ENCODE peak calls at places on chromosomes 3 and 15, in six cellular contexts. One of them, this sample, is unnamed.

GRCh38 chr15:83372434-83372873 is 74.7 kb upstream of the SH3GL3 start:
- DNase-seq in ovary: no peak
- DNase-seq in spleen: no peak
- DNase-seq in breast epithelium: no peak
- DNase-seq in stomach: no peak
- DNase-seq in thyroid gland: no peak
- DNase-seq in this sample: no peak

GRCh38 chr3:64224826-64225606 is at the start of gene PRICKLE2:
- DNase-seq in ovary: peak; percentile 80
- DNase-seq in spleen: peak; percentile 76
- DNase-seq in breast epithelium: peak; percentile 64
- DNase-seq in stomach: peak; percentile 67
- DNase-seq in thyroid gland: peak; percentile 89
- DNase-seq in this sample: no peak

GRCh38 chr3:184560531-184560930 is 1.1 kb upstream of the EPHB3 start:
- DNase-seq in ovary: peak; percentile 8
- DNase-seq in spleen: peak; percentile 74
- DNase-seq in breast epithelium: no peak
- DNase-seq in stomach: no peak
- DNase-seq in thyroid gland: no peak
- DNase-seq in this sample: no peak

GRCh38 chr3:161576733-161577510 is 80.3 kb downstream of the OTOL1 start:
- DNase-seq in ovary: no peak
- DNase-seq in spleen: no peak
- DNase-seq in breast epithelium: no peak
- DNase-seq in stomach: no peak
- DNase-seq in thyroid gland: no peak
- DNase-seq in this sample: no peak

GRCh38 chr3:40477671-40478070 is 749 bp downstream of the ZNF619 start:
- DNase-seq in ovary: no peak
- DNase-seq in spleen: no peak
- DNase-seq in breast epithelium: no peak
- DNase-seq in stomach: no peak
- DNase-seq in thyroid gland: no peak
- DNase-seq in this sample: no peak

GRCh38 chr3:10992017-10992945 is at the start of gene SLC6A1:
- DNase-seq in ovary: peak; percentile 36
- DNase-seq in spleen: no peak
- DNase-seq in breast epithelium: no peak
- DNase-seq in stomach: no peak
- DNase-seq in thyroid gland: no peak
- DNase-seq in this sample: no peak

GRCh38 chr3:193963808-193964516 is 172.0 kb upstream of the HES1 start:
- DNase-seq in ovary: no peak
- DNase-seq in spleen: no peak
- DNase-seq in breast epithelium: no peak
- DNase-seq in stomach: no peak
- DNase-seq in thyroid gland: no peak
- DNase-seq in this sample: no peak

GRCh38 chr3:188206787-188207186 is 52.8 kb downstream of the LPP start:
- DNase-seq in ovary: no peak
- DNase-seq in spleen: no peak
- DNase-seq in breast epithelium: no peak
- DNase-seq in stomach: no peak
- DNase-seq in thyroid gland: no peak
- DNase-seq in this sample: peak; percentile 56

GRCh38 chr3:171650193-171650592 is 160.1 kb downstream of the PLD1 start:
- DNase-seq in ovary: no peak
- DNase-seq in spleen: no peak
- DNase-seq in breast epithelium: no peak
- DNase-seq in stomach: no peak
- DNase-seq in thyroid gland: no peak
- DNase-seq in this sample: no peak

GRCh38 chr3:73499787-73500186 is 125.0 kb downstream of the PDZRN3 start:
- DNase-seq in ovary: no peak
- DNase-seq in spleen: no peak
- DNase-seq in breast epithelium: no peak
- DNase-seq in stomach: no peak
- DNase-seq in thyroid gland: no peak
- DNase-seq in this sample: no peak

GRCh38 chr3:188624384-188624783 is 470.4 kb downstream of the LPP start:
- DNase-seq in ovary: no peak
- DNase-seq in spleen: no peak
- DNase-seq in breast epithelium: no peak
- DNase-seq in stomach: peak; percentile 33
- DNase-seq in thyroid gland: peak; percentile 82
- DNase-seq in this sample: peak; percentile 40

GRCh38 chr15:89909611-89910010 is 3.1 kb downstream of the ARPIN start:
- DNase-seq in ovary: no peak
- DNase-seq in spleen: no peak
- DNase-seq in breast epithelium: no peak
- DNase-seq in stomach: no peak
- DNase-seq in thyroid gland: no peak
- DNase-seq in this sample: no peak

GRCh38 chr15:89912145-89912673 is 543 bp downstream of the ARPIN start:
- DNase-seq in ovary: peak; percentile 25
- DNase-seq in spleen: peak; percentile 78
- DNase-seq in breast epithelium: no peak
- DNase-seq in stomach: peak; percentile 49
- DNase-seq in thyroid gland: peak; percentile 45
- DNase-seq in this sample: peak; percentile 44

GRCh38 chr15:89910891-89911626 is 1.7 kb downstream of the ARPIN start:
- DNase-seq in ovary: no peak
- DNase-seq in spleen: no peak
- DNase-seq in breast epithelium: no peak
- DNase-seq in stomach: no peak
- DNase-seq in thyroid gland: no peak
- DNase-seq in this sample: no peak

GRCh38 chr15:89916660-89917059 is 3.9 kb upstream of the ARPIN start:
- DNase-seq in ovary: no peak
- DNase-seq in spleen: no peak
- DNase-seq in breast epithelium: no peak
- DNase-seq in stomach: no peak
- DNase-seq in thyroid gland: no peak
- DNase-seq in this sample: no peak

DNA sequence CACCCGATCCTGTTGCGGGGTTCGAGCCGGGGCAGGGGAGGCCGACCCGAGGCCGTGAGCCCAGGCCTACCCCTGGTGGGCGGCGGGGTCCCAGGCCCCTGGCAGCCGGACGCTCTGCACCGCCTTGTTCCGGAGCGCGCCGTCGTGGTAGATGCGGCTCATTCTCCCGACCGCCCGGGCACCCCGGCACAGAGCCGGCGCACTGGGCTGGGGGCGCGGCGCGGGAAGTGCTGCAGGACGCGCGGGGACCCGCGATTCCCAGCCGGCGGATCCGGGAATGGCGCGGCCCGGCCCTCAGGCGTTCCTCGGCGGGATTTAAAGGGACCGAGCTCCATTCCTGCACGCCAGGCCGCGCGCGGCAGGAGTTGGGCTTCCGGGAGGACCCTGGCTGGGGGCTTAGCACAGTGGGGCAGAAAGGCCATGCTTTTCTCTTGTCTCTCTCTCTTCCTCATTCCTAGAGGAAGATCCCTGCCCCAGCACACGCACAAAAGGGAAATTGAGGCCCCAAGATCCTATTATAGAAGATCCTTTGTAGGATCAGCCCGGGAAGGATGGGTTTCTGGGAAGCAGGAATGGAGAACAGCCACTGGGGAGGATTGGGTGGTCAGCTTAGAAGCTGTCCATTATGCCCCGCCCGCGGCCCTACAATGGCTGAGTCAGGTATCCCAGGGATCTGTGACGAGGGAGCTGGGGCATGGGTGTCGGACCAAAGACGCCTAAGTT is at the start of gene ARPIN:
- DNase-seq in ovary: peak; percentile 46
- DNase-seq in spleen: no peak
- DNase-seq in breast epithelium: peak; percentile 61
- DNase-seq in stomach: peak; percentile 65
- DNase-seq in thyroid gland: peak; percentile 46
- DNase-seq in this sample: peak; percentile 37
- TF ChIP-seq POLR2A in ovary: no peak
- TF ChIP-seq POLR2A in spleen: no peak
- TF ChIP-seq POLR2A in breast epithelium: no peak
- TF ChIP-seq POLR2A in stomach: no peak
- TF ChIP-seq POLR2A in thyroid gland: no peak
- TF ChIP-seq POLR2A in this sample: no peak

GRCh38 chr3:13207975-13208705 is 134.9 kb upstream of the IQSEC1 start:
- DNase-seq in ovary: no peak
- DNase-seq in spleen: peak; percentile 63
- DNase-seq in breast epithelium: no peak
- DNase-seq in stomach: no peak
- DNase-seq in thyroid gland: no peak
- DNase-seq in this sample: no peak

GRCh38 chr3:13211605-13212210 is 138.5 kb upstream of the IQSEC1 start:
- DNase-seq in ovary: no peak
- DNase-seq in spleen: peak; percentile 33
- DNase-seq in breast epithelium: no peak
- DNase-seq in stomach: no peak
- DNase-seq in thyroid gland: no peak
- DNase-seq in this sample: no peak

GRCh38 chr3:13209334-13209733 is 136.1 kb upstream of the IQSEC1 start:
- DNase-seq in ovary: no peak
- DNase-seq in spleen: peak; percentile 48
- DNase-seq in breast epithelium: no peak
- DNase-seq in stomach: no peak
- DNase-seq in thyroid gland: no peak
- DNase-seq in this sample: no peak

GRCh38 chr3:13208706-13209295 is 135.6 kb upstream of the IQSEC1 start:
- DNase-seq in ovary: no peak
- DNase-seq in spleen: peak; percentile 52
- DNase-seq in breast epithelium: no peak
- DNase-seq in stomach: no peak
- DNase-seq in thyroid gland: no peak
- DNase-seq in this sample: no peak

GRCh38 chr3:13210221-13210975 is 137.2 kb upstream of the IQSEC1 start:
- DNase-seq in ovary: no peak
- DNase-seq in spleen: peak; percentile 50
- DNase-seq in breast epithelium: no peak
- DNase-seq in stomach: no peak
- DNase-seq in thyroid gland: no peak
- DNase-seq in this sample: no peak
- TF ChIP-seq POLR2A in ovary: no peak
- TF ChIP-seq POLR2A in spleen: no peak
- TF ChIP-seq POLR2A in breast epithelium: no peak
- TF ChIP-seq POLR2A in stomach: no peak
- TF ChIP-seq POLR2A in thyroid gland: no peak
- TF ChIP-seq POLR2A in this sample: no peak

GRCh38 chr15:90002428-90002844 is 1.3 kb downstream of the ZNF710 start:
- DNase-seq in ovary: peak; percentile 51
- DNase-seq in spleen: peak; percentile 87
- DNase-seq in breast epithelium: no peak
- DNase-seq in stomach: no peak
- DNase-seq in thyroid gland: peak; percentile 58
- DNase-seq in this sample: peak; percentile 31

GRCh38 chr15:90001683-90002427 is 731 bp downstream of the ZNF710 start:
- DNase-seq in ovary: peak; percentile 61
- DNase-seq in spleen: peak; percentile 92
- DNase-seq in breast epithelium: no peak
- DNase-seq in stomach: peak; percentile 55
- DNase-seq in thyroid gland: peak; percentile 61
- DNase-seq in this sample: peak; percentile 53

GRCh38 chr15:89999676-90000174 is 1.4 kb upstream of the ZNF710 start:
- DNase-seq in ovary: peak; percentile 19
- DNase-seq in spleen: no peak
- DNase-seq in breast epithelium: no peak
- DNase-seq in stomach: no peak
- DNase-seq in thyroid gland: no peak
- DNase-seq in this sample: no peak

GRCh38 chr15:90000175-90000923 is 775 bp upstream of the ZNF710 start:
- DNase-seq in ovary: peak; percentile 34
- DNase-seq in spleen: peak; percentile 87
- DNase-seq in breast epithelium: no peak
- DNase-seq in stomach: no peak
- DNase-seq in thyroid gland: peak; percentile 24
- DNase-seq in this sample: no peak

DNA sequence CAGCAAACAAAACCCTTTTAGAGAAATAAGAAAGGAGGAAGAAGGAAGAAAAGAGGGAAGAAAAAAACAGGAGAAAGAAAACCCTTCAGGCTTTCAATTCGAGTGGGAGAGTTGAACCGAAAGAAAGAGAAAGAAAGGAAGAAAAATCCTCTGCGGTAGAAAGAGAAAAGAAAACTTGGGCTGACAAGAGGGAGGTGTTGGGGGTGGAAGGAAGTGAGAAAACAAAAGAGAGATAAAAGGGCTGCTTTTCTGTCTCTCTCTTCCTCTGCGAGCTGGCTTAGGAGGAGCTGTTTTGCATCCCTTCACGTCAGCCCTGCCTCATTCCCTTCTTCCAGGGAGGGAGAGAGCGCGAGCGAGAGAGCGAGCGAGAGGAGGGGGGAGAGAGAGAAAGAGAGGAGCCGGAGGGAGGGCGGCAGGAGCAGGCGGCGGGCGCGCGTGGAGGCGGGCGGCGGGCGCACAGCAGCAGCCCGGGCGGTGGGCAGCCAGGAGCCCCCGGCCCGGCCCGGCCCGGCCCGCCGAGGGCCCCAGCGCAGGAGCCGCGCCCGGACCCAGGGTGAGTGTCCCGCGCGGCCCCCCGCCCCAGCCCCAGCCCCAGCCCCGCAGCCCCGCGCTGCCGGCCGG is at the start of gene ZNF710:
- DNase-seq in ovary: peak; percentile 68
- DNase-seq in spleen: peak; percentile 85
- DNase-seq in breast epithelium: no peak
- DNase-seq in stomach: no peak
- DNase-seq in thyroid gland: peak; percentile 55
- DNase-seq in this sample: peak; percentile 43
- TF ChIP-seq POLR2A in ovary: no peak
- TF ChIP-seq POLR2A in spleen: no peak
- TF ChIP-seq POLR2A in breast epithelium: no peak
- TF ChIP-seq POLR2A in stomach: no peak
- TF ChIP-seq POLR2A in thyroid gland: no peak
- TF ChIP-seq POLR2A in this sample: peak; percentile 43

GRCh38 chr15:74628199-74628598 is 12.6 kb downstream of the CLK3 start:
- DNase-seq in ovary: no peak
- DNase-seq in spleen: no peak
- DNase-seq in breast epithelium: no peak
- DNase-seq in stomach: no peak
- DNase-seq in thyroid gland: no peak
- DNase-seq in this sample: no peak
- TF ChIP-seq POLR2A in ovary: no peak
- TF ChIP-seq POLR2A in spleen: no peak
- TF ChIP-seq POLR2A in breast epithelium: no peak
- TF ChIP-seq POLR2A in stomach: no peak
- TF ChIP-seq POLR2A in thyroid gland: no peak
- TF ChIP-seq POLR2A in this sample: no peak

This sample was measured in prostate gland.